ENCODE peak calls at places on chromosomes 11 and 22, in six cellular contexts. F is IMR-90; O is left lung; Z is astrocyte of the cerebellum; P is naive thymus-derived CD4-positive, alpha-beta T cell; E is M059J. W is an unnamed sample.

GRCh38 chr11:124644426-124645280 is 22.0 kb downstream of the TBRG1 start:
- DNase-seq in E (peak), Z (peak), F (peak), O (no peak), P (peak), W (peak)

GRCh38 chr11:132078230-132078629 is 707.8 kb downstream of the NTM start:
- DNase-seq in F (no peak), O (no peak), Z (no peak), E (no peak), P (no peak), W (no peak)

GRCh38 chr11:13320688-13321087 is 43.1 kb downstream of the BMAL1 start:
- DNase-seq in E (no peak), P (no peak), F (peak), Z (no peak), O (no peak), W (no peak)

GRCh38 chr11:5129457-5129877 is 8.7 kb downstream of the OR52A5 start:
- DNase-seq in E (peak), O (no peak), P (no peak), Z (no peak), F (peak), W (no peak)

GRCh38 chr11:72736452-72737069 is 15.6 kb downstream of the ARAP1 start:
- DNase-seq in F (peak), O (peak), Z (no peak), P (peak), E (peak), W (no peak)

GRCh38 chr11:79971255-79971654 is 530.4 kb upstream of the TENM4 start:
- DNase-seq in Z (no peak), O (no peak), P (no peak), E (no peak), F (no peak), W (no peak)

GRCh38 chr11:61021661-61022212 is 50.3 kb downstream of the CD6 start:
- DNase-seq in F (no peak), E (no peak), P (peak), O (peak), Z (no peak), W (no peak)

GRCh38 chr11:82786001-82786400 is 52.3 kb upstream of the FAM181B start:
- DNase-seq in E (no peak), O (no peak), F (no peak), Z (no peak), P (no peak), W (no peak)

GRCh38 chr11:132844956-132845355 is 687.3 kb downstream of the OPCML start:
- DNase-seq in P (no peak), E (peak), O (no peak), F (peak), Z (peak), W (no peak)

GRCh38 chr11:70733327-70734325 is 335.3 kb downstream of the CTTN start:
- DNase-seq in F (no peak), O (no peak), P (no peak), Z (no peak), E (no peak), W (no peak)

GRCh38 chr11:68946416-68947090 is 34.2 kb downstream of the MRGPRD start:
- DNase-seq in F (peak), Z (peak), P (no peak), E (peak), O (no peak), W (no peak)

GRCh38 chr22:27554106-27554814 is 247.3 kb downstream of the MN1 start:
- DNase-seq in F (peak), E (peak), Z (peak), P (no peak), O (no peak), W (no peak)

GRCh38 chr11:17798253-17798652 is 63.7 kb downstream of the KCNC1 start:
- DNase-seq in O (no peak), P (no peak), F (no peak), Z (no peak), E (no peak), W (no peak)

GRCh38 chr11:11513438-11513837 is 108.4 kb downstream of the GALNT18 start:
- DNase-seq in E (no peak), O (no peak), Z (no peak), P (no peak), F (no peak), W (no peak)

GRCh38 chr11:8809185-8809584 is 101.8 kb upstream of the AKIP1 start:
- DNase-seq in Z (no peak), F (no peak), E (peak), P (no peak), O (no peak), W (no peak)

GRCh38 chr11:14907411-14908213 is 15.6 kb upstream of the CYP2R1 start:
- DNase-seq in O (peak), E (peak), P (peak), F (peak), Z (no peak), W (peak)

GRCh38 chr11:9039194-9039593 is 35.4 kb upstream of the NRIP3 start:
- DNase-seq in F (peak), P (no peak), Z (no peak), O (peak), E (peak), W (no peak)

GRCh38 chr11:1829039-1829820 is 5.6 kb upstream of the SYT8 start:
- DNase-seq in E (peak), Z (peak), O (no peak), P (no peak), F (peak), W (no peak)

GRCh38 chr11:65479184-65480145 is 19.4 kb upstream of the MALAT1 start:
- DNase-seq in E (peak), F (peak), Z (no peak), O (no peak), P (no peak), W (peak)

GRCh38 chr22:42708393-42708792 is 12.3 kb downstream of the A4GALT start:
- DNase-seq in O (no peak), F (no peak), P (no peak), Z (no peak), E (no peak), W (no peak)

GRCh38 chr22:31089101-31090100 is 8.3 kb downstream of the SMTN start:
- DNase-seq in Z (no peak), O (no peak), E (no peak), P (no peak), F (no peak), W (no peak)

GRCh38 chr11:57357310-57357709 is 19.2 kb downstream of the P2RX3 start:
- DNase-seq in E (no peak), O (no peak), P (no peak), Z (no peak), F (no peak), W (no peak)

GRCh38 chr11:12235549-12235944 is 125.2 kb downstream of the MICAL2 start:
- DNase-seq in E (peak), P (no peak), Z (no peak), F (peak), O (no peak), W (no peak)

GRCh38 chr22:50276143-50276542 is 6.0 kb upstream of the MAPK11 start:
- DNase-seq in F (peak), Z (no peak), P (no peak), O (peak), E (no peak), W (no peak)

GRCh38 chr22:39383841-39384625 is 15.5 kb upstream of the TAB1 start:
- DNase-seq in Z (no peak), O (no peak), E (peak), P (no peak), F (peak), W (no peak)

GRCh38 chr22:29108137-29108536 is 35.3 kb downstream of the KREMEN1 start:
- DNase-seq in Z (no peak), O (no peak), P (no peak), E (peak), F (peak), W (no peak)

GRCh38 chr11:773830-774229 is 3.5 kb downstream of the GATD1 start:
- DNase-seq in F (no peak), E (no peak), O (no peak), Z (no peak), P (no peak), W (no peak)

GRCh38 chr11:46363455-46363920 is 16.2 kb downstream of the DGKZ start:
- DNase-seq in O (no peak), E (peak), Z (no peak), P (no peak), F (peak), W (no peak)

GRCh38 chr22:44574581-44575343 is 76.7 kb upstream of the RTL6 start:
- DNase-seq in P (no peak), Z (no peak), O (peak), F (no peak), E (peak), W (peak)

GRCh38 chr11:31408205-31408604 is 38.5 kb downstream of the DNAJC24 start:
- DNase-seq in E (no peak), O (no peak), P (no peak), Z (no peak), F (no peak), W (no peak)

GRCh38 chr11:129681344-129682114 is 134.1 kb upstream of the TMEM45B start:
- DNase-seq in P (no peak), O (no peak), F (no peak), Z (no peak), E (no peak), W (no peak)